ENCODE peak calls at places on chromosomes 12 and 14, in five cellular contexts. Q is ecto neural progenitor cell; S is CD4-positive, alpha-beta T cell; J is lower lobe of right lung; D is GF-D8. V is an unnamed sample.

GRCh38 chr12:4201333-4202105 is 72.0 kb upstream of the CCND2 start:
- DNase-seq in Q (no peak), D (no peak), J (no peak), S (no peak), V (no peak)

GRCh38 chr12:60148831-60149230 is 553.0 kb downstream of the SLC16A7 start:
- DNase-seq in S (no peak), Q (no peak), D (no peak), J (no peak), V (no peak)

GRCh38 chr12:18797604-18798003 is 59.7 kb downstream of the CAPZA3 start:
- DNase-seq in J (no peak), D (no peak), S (no peak), Q (no peak), V (no peak)

GRCh38 chr12:11719678-11720099 is 70.2 kb downstream of the ETV6 start:
- DNase-seq in J (peak), D (peak), S (no peak), Q (no peak), V (peak)

GRCh38 chr12:7501031-7501585 is 2.5 kb downstream of the CD163 start:
- DNase-seq in Q (no peak), D (no peak), J (no peak), S (no peak), V (no peak)

GRCh38 chr14:50773632-50774541 is 57.1 kb downstream of the NIN start:
- DNase-seq in J (no peak), Q (peak), S (peak), D (no peak), V (peak)

GRCh38 chr12:9687228-9687627 is 17.7 kb downstream of the CLEC2D start:
- DNase-seq in J (no peak), Q (no peak), S (no peak), D (no peak), V (no peak)

GRCh38 chr14:99757331-99758070 is 35.7 kb upstream of the EML1 start:
- DNase-seq in D (no peak), J (no peak), S (no peak), Q (no peak), V (no peak)

GRCh38 chr14:61388173-61388975 is 67.0 kb downstream of the PRKCH start:
- DNase-seq in J (no peak), Q (no peak), D (no peak), S (no peak), V (peak)

GRCh38 chr12:10331642-10332239 is 24.1 kb downstream of the KLRD1 start:
- DNase-seq in J (no peak), Q (no peak), D (no peak), S (no peak), V (peak)